ENCODE peak calls at places on chromosomes 6 and 20, in five cellular contexts. J is tibial nerve, X is transverse colon, E is ovary, B is HepG2. Z is an unnamed sample. For H3K27me3, the result is how much of the 10 kb centered on the place peaks cover.

GRCh38 chr6:95866732-95867131 is 149.0 kb upstream of the FUT9 start:
- DNase-seq in J (no peak), X (peak), B (peak), E (no peak), Z (no peak)

GRCh38 chr6:151618717-151619116 is 124.9 kb downstream of the CCDC170 start:
- DNase-seq in X (no peak), E (no peak), B (no peak), J (no peak), Z (no peak)

GRCh38 chr6:108559884-108560462 is 744 bp upstream of the FOXO3 start:
- DNase-seq in X (peak), E (peak), B (peak), J (peak), Z (peak)

GRCh38 chr6:126661646-126662045 is 321.7 kb downstream of the CENPW start:
- DNase-seq in X (no peak), J (no peak), E (no peak), B (no peak), Z (no peak)

GRCh38 chr6:30044630-30045029 is 16.4 kb upstream of the POLR1H start:
- DNase-seq in B (no peak), X (no peak), E (no peak), J (no peak), Z (no peak)

GRCh38 chr20:62711703-62712101 is 3.1 kb downstream of the NTSR1 start:
- DNase-seq in X (peak), J (no peak), B (no peak), E (no peak), Z (peak)

GRCh38 chr20:25032478-25033183 is 25.3 kb downstream of the ACSS1 start:
- DNase-seq in X (peak), J (peak), B (peak), E (peak), Z (peak)

GRCh38 chr6:16504608-16505007 is 256.7 kb downstream of the ATXN1 start:
- DNase-seq in B (no peak), X (no peak), J (no peak), E (no peak), Z (no peak)

GRCh38 chr6:154909821-154910220 is 85.3 kb upstream of the TIAM2 start:
- DNase-seq in J (no peak), B (no peak), E (no peak), X (no peak), Z (no peak)

GRCh38 chr20:41141153-41141815 is 3.9 kb downstream of the PLCG1 start:
- DNase-seq in B (peak), X (peak), J (peak), E (no peak), Z (peak)

GRCh38 chr20:46810442-46811327 is 84.0 kb upstream of the EYA2 start:
- DNase-seq in E (no peak), B (no peak), X (no peak), J (no peak), Z (no peak)

GRCh38 chr20:44886828-44887227 is 1.3 kb downstream of the YWHAB start:
- DNase-seq in J (no peak), E (no peak), X (no peak), B (no peak), Z (no peak)

GRCh38 chr6:42996513-42996912 is 12.1 kb downstream of the PPP2R5D start:
- DNase-seq in X (no peak), B (no peak), E (no peak), J (no peak), Z (no peak)

GRCh38 chr6:121647905-121648304 is 212.5 kb downstream of the GJA1 start:
- DNase-seq in J (no peak), X (no peak), B (no peak), E (no peak), Z (no peak)

GRCh38 chr20:39069976-39070375 is 107.8 kb downstream of the DHX35 start:
- DNase-seq in J (no peak), E (no peak), B (no peak), X (no peak), Z (no peak)

GRCh38 chr6:10431423-10432164 is 16.7 kb upstream of the TFAP2A start:
- DNase-seq in X (no peak), B (no peak), J (no peak), E (no peak), Z (no peak)

GRCh38 chr6:42896178-42896719 is 16.8 kb downstream of the RPL7L1 start:
- DNase-seq in B (no peak), X (no peak), J (no peak), E (no peak), Z (no peak)

GRCh38 chr6:43074847-43075741 is 1.0 kb upstream of the PTK7 start:
- DNase-seq in X (no peak), J (no peak), E (peak), B (no peak), Z (no peak)

GRCh38 chr6:44829811-44830210 is 442.3 kb downstream of the CDC5L start:
- DNase-seq in X (no peak), J (no peak), E (no peak), B (no peak), Z (no peak)

GRCh38 chr6:141153563-141153962 is 979.2 kb upstream of the GJE1 start:
- DNase-seq in X (no peak), E (no peak), J (no peak), B (no peak), Z (no peak)

GRCh38 chr6:144469144-144469575 is 184.0 kb downstream of the UTRN start:
- DNase-seq in B (no peak), J (no peak), X (no peak), E (no peak), Z (no peak)

GRCh38 chr6:12296255-12296573 is 6.1 kb downstream of the EDN1 start:
- DNase-seq in B (peak), X (peak), E (no peak), J (peak), Z (no peak)

GRCh38 chr6:112636650-112637260 is 289.6 kb downstream of the RFPL4B start:
- DNase-seq in B (no peak), X (no peak), J (no peak), E (no peak), Z (no peak)

GRCh38 chr20:32820000-32820697 is 395 bp downstream of the MAPRE1 start:
- DNase-seq in B (peak), X (no peak), E (peak), J (peak), Z (no peak)
- TF ChIP-seq EP300 in B (no peak), X (no peak), E (no peak), J (peak), Z (no peak)

DNA sequence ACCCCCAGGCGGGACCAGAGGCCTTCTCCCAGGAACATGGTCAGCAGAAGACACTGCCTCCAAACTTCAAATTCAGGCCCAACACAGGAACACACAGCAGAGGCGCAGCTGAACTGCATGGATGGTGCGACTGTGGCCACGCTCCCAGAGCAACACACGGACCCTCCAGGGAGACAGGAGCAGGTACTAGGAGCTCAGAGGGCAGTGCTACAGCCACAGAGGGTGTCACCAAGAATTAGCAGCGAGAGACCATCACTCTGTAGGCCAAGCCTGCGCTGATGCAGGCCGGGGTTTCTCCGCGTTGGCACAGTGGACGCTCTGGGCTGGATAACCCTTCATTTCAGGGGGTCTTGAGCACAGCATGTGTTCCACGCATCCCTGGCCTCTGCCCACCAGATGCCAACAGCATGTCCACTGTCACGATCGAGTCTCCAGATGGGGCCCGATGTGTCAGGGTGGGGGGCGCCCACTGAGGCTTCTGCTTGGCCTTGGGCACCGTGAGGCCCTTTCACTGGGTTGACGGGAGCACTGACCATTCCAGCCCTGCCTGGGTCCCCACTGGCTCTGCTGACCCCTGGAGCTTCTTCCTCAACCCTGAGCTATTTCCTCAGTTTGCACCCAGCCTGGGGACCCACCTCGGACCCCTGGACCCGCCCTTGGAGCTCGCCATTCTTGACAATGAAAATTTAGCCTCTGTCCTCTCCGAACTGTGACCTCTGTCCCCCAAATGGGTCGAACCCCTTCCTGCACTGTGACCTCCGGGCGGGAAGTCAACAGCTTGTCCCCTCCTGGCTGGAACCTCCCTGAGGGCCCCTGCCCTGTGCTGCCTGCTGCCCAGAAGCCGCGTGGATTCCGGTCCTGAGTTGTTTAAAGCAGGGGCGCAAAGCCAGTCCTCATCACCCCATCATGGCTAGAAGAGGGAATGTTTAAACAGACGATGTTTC is 239.4 kb downstream of the DLL1 start:
- DNase-seq in J (no peak), E (no peak), X (peak), B (no peak), Z (peak)
- H3K27ac ChIP-seq in J (no peak), E (no peak), X (no peak), B (no peak), Z (no peak)

DNA sequence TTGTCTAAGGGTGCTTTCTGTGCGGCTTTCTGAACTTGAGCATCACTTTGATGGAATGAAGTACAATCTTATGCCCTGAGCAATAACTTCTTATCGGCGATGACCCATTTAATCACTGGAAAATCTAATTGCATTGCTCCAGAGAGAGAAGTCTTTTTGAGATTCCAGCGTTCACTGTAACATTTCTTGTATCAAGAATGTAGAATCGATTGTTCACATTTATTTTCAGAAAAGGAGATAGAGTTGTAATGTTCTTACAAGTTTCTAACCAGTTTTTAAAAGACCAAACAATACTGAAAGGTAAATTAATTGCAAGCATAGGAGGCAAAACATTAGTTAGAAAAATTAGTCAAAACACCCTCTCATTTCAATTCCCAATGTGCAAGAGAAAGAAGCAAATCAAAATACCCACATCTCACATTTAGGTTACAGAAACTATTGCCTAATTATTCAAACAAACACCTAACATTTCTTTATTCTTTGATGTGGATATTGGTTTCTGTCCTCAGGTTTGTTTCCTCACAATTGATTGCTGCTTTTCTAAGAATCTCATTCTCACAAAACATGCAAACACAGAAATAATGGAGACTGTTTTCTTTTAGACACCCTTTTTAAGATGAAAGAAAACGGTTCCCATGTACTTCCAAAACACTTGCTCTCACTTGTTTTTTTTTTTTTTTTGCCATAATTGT is 14.8 kb upstream of the PRDM13 start:
- DNase-seq in E (no peak), J (no peak), X (no peak), B (no peak), Z (no peak)
- H3K27me3 ChIP-seq in E (under half), J (under half), X (half or more), B (under half), Z (under half)

GRCh38 chr20:8805737-8806442 is 263.0 kb upstream of the PLCB4 start:
- DNase-seq in E (no peak), B (no peak), X (no peak), J (no peak), Z (no peak)

GRCh38 chr20:8811801-8812594 is 256.9 kb upstream of the PLCB4 start:
- DNase-seq in E (no peak), X (no peak), J (no peak), B (no peak), Z (no peak)

GRCh38 chr20:8807480-8808179 is 261.3 kb upstream of the PLCB4 start:
- DNase-seq in X (no peak), E (no peak), J (no peak), B (no peak), Z (no peak)

GRCh38 chr20:8809107-8809953 is 259.6 kb upstream of the PLCB4 start:
- DNase-seq in E (no peak), J (no peak), B (peak), X (no peak), Z (no peak)

GRCh38 chr20:8808180-8808535 is 260.7 kb upstream of the PLCB4 start:
- DNase-seq in B (no peak), X (no peak), E (no peak), J (no peak), Z (no peak)
- TF ChIP-seq EP300 in B (no peak), X (no peak), E (no peak), J (no peak), Z (no peak)

DNA sequence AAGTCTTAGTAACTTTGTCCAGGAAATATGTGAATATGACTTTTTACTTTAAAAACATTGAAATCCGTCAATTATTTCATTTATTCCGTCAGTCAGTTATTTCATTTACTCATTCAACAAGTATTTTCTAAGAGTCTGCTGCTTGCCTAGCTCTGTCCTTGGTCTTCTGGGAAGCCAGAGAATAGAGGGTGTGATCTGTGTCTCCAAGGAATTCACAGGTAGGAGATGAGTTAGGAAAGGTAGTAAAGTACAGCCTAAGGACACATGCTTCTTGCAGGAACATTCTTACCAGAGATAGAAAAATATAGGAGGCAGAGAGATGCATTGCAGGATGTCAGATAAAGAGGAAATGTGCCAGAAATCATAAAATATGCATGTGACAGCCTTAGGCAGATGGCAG is 3.4 kb downstream of the SH3BGRL2 start:
- DNase-seq in E (no peak), J (no peak), X (no peak), B (no peak), Z (no peak)
- H3K27ac ChIP-seq in E (no peak), J (no peak), X (no peak), B (no peak), Z (no peak)